ENCODE peak calls at places on chromosomes 6 and 20, in ten cellular contexts. C is NCI-H748 treated with DMSO at 0.1 percent for 48 hours; K is CD4-positive, CD25-positive, alpha-beta regulatory T cell; E is Caki2; O is ELF-1; H is T-helper 17 cell; L is brain pericyte; M is HepG2; D is NT2/D1; Y is NK-92 treated with Interleukin-12 subunit alpha and Interleukin-12 subunit beta, amount 100 ng/mL, for 24 hours. S is an unnamed sample.

GRCh38 chr6:157550114-157550989 is 169.4 kb downstream of the ZDHHC14 start:
- DNase-seq in E (no peak), L (no peak), K (no peak), D (no peak), C (no peak), Y (no peak), M (no peak), O (no peak), H (no peak), S (no peak)

GRCh38 chr20:18506744-18507143 is 996 bp upstream of the SEC23B start:
- DNase-seq in H (no peak), M (no peak), O (no peak), D (no peak), L (no peak), C (peak), E (no peak), K (no peak), Y (no peak), S (no peak)

GRCh38 chr6:132122871-132123270 is 171.7 kb upstream of the CCN2 start:
- DNase-seq in O (no peak), M (peak), K (no peak), L (peak), E (peak), H (no peak), C (no peak), Y (no peak), D (no peak), S (no peak)

GRCh38 chr6:2542858-2543218 is 207.9 kb downstream of the MYLK4 start:
- DNase-seq in M (peak), C (no peak), O (no peak), K (no peak), E (peak), Y (peak), L (no peak), H (no peak), D (no peak), S (peak)

GRCh38 chr6:135784493-135784892 is 67.0 kb upstream of the PDE7B start:
- DNase-seq in K (no peak), E (no peak), D (no peak), C (no peak), H (no peak), L (no peak), M (no peak), O (no peak), Y (no peak), S (no peak)

GRCh38 chr6:35044771-35045275 is 96.3 kb downstream of the TCP11 start:
- DNase-seq in K (no peak), H (no peak), M (no peak), L (no peak), C (no peak), D (no peak), E (no peak), Y (no peak), O (no peak), S (no peak)

GRCh38 chr6:94733066-94733465 is 844.3 kb upstream of the MANEA start:
- DNase-seq in H (no peak), D (no peak), E (no peak), M (no peak), K (no peak), O (no peak), C (no peak), Y (no peak), L (no peak), S (no peak)

GRCh38 chr20:37386505-37387201 is 40.7 kb downstream of the SRC start:
- DNase-seq in O (no peak), E (no peak), K (no peak), Y (no peak), L (no peak), H (no peak), D (no peak), C (no peak), M (no peak), S (no peak)

GRCh38 chr20:16407251-16408067 is 165.8 kb downstream of the KIF16B start:
- DNase-seq in M (peak), D (no peak), L (no peak), E (peak), H (no peak), O (no peak), C (no peak), Y (no peak), K (no peak), S (no peak)

GRCh38 chr20:57653910-57654309 is 33.7 kb upstream of the ZBP1 start:
- DNase-seq in K (no peak), C (no peak), H (no peak), O (no peak), M (no peak), D (no peak), Y (no peak), L (no peak), E (no peak), S (no peak)

GRCh38 chr6:87110639-87111038 is 15.7 kb upstream of the CGA start:
- DNase-seq in H (no peak), Y (no peak), O (no peak), C (no peak), L (no peak), M (no peak), K (no peak), D (no peak), E (no peak), S (no peak)

GRCh38 chr20:62248890-62249560 is 10.7 kb downstream of the OSBPL2 start:
- DNase-seq in E (no peak), D (no peak), Y (no peak), O (no peak), H (no peak), M (no peak), L (no peak), K (no peak), C (no peak), S (no peak)

GRCh38 chr6:137155830-137156229 is 17.6 kb downstream of the IL22RA2 start:
- DNase-seq in C (no peak), K (no peak), E (no peak), H (no peak), D (no peak), Y (peak), O (no peak), L (no peak), M (no peak), S (peak)

GRCh38 chr6:92380803-92381601 is 1038.4 kb downstream of the EPHA7 start:
- DNase-seq in H (no peak), E (no peak), Y (no peak), O (no peak), M (no peak), D (no peak), K (no peak), C (no peak), L (no peak), S (no peak)